ENCODE peak calls at places on chromosomes 3 and 15, in five cellular contexts. J, P, Z, Y and A are unnamed samples.

GRCh38 chr15:32786906-32787305 is 69.1 kb downstream of the GREM1 start:
- ATAC-seq in J (no peak), P (no peak), Z (no peak), Y (no peak), A (no peak)

GRCh38 chr15:77506311-77507150 is 85.8 kb downstream of the HMG20A start:
- ATAC-seq in J (no peak), P (peak), Z (peak), Y (no peak), A (peak)

GRCh38 chr15:98806275-98806895 is 158.0 kb downstream of the IGF1R start:
- ATAC-seq in J (no peak), P (no peak), Z (no peak), Y (no peak), A (no peak)

GRCh38 chr3:39192490-39193092 is at the start of gene XIRP1:
- ATAC-seq in J (no peak), P (no peak), Z (no peak), Y (peak), A (no peak)

GRCh38 chr15:94582368-94582767 is 351.0 kb downstream of the MCTP2 start:
- ATAC-seq in J (peak), P (no peak), Z (peak), Y (peak), A (peak)

GRCh38 chr3:117128133-117128532 is 418.6 kb downstream of the TUSC7 start:
- ATAC-seq in J (no peak), P (no peak), Z (no peak), Y (no peak), A (no peak)

GRCh38 chr3:179194931-179195330 is 46.8 kb downstream of the PIK3CA start:
- ATAC-seq in J (no peak), P (no peak), Z (no peak), Y (no peak), A (no peak)

GRCh38 chr3:66029014-66029413 is 9.7 kb downstream of the MAGI1 start:
- ATAC-seq in J (no peak), P (no peak), Z (no peak), Y (no peak), A (no peak)

GRCh38 chr3:31004025-31004678 is 109.7 kb upstream of the GADL1 start:
- ATAC-seq in J (no peak), P (no peak), Z (no peak), Y (peak), A (peak)

GRCh38 chr3:191417457-191417729 is 43.6 kb upstream of the PYDC2 start:
- ATAC-seq in J (no peak), P (no peak), Z (no peak), Y (no peak), A (no peak)

GRCh38 chr3:77329161-77329560 is 289.3 kb downstream of the ROBO2 start:
- ATAC-seq in J (no peak), P (peak), Z (no peak), Y (no peak), A (no peak)

GRCh38 chr3:194673761-194674160 is 1.8 kb upstream of the LSG1 start:
- ATAC-seq in J (no peak), P (no peak), Z (no peak), Y (no peak), A (no peak)

DNA sequence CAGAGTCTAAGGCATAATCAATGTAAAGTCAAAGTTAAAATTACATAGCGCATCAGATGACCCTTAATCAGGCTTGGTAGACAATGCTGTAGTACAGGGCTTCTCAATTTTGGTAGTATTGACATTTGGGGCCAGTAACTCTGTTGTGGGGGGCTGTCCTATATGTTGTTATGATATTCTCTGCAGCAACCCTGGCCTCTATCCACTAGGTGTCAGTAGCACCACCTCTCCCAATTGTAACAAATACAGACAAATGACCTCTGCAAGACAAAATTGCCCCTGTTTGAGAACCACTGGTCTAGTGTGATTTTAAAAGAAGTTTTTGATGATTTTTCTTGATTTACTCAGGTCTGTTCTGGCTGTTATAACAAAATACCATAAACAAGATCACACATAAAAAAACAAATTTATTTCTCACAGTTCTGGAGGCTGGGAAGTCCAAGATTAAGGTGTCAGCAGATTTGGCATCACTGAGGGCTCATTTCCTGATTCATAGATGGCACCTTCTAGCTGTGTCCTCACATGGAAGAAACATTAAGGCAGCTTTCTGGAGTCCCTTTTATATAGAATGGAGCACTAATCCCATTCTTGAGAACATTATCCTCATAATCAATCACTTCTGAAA is 37.6 kb upstream of the SLC9A9 start:
- ATAC-seq in J (peak), P (no peak), Z (peak), Y (peak), A (no peak)
- H3K27ac ChIP-seq in J (no peak), P (no peak), Z (no peak), Y (no peak), A (no peak)

DNA sequence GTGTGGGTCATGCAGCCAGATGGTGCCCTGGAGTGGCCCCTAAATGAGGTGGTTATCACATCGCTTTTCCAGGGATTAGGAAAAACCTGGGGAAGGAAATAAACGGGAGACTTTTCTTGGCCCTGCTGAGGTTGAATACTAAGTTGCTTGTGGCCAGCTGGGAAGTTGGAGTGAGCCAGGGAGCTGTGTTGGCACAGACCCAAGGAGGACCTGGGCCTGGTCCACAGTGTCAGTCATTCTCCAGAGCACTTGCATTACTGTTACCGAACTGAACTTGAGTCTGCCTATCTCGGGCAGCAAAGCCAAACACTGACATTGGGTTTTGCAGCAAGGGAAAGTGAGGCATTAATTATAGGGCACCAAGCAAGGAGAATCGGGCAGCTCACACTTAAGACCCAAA is 339.0 kb downstream of the GABRB3 start:
- ATAC-seq in J (no peak), P (no peak), Z (no peak), Y (no peak), A (no peak)
- TF ChIP-seq EP300 in J (no peak), P (no peak), Z (no peak), Y (no peak), A (no peak)

GRCh38 chr15:29911705-29912104 is 89.4 kb upstream of the TJP1 start:
- ATAC-seq in J (no peak), P (no peak), Z (no peak), Y (no peak), A (no peak)

GRCh38 chr15:29910068-29910467 is 87.8 kb upstream of the TJP1 start:
- ATAC-seq in J (no peak), P (no peak), Z (no peak), Y (no peak), A (no peak)

GRCh38 chr15:29917600-29918597 is 95.6 kb upstream of the TJP1 start:
- ATAC-seq in J (no peak), P (no peak), Z (no peak), Y (no peak), A (no peak)

GRCh38 chr15:29914441-29915053 is 92.3 kb upstream of the TJP1 start:
- ATAC-seq in J (no peak), P (no peak), Z (no peak), Y (no peak), A (no peak)

DNA sequence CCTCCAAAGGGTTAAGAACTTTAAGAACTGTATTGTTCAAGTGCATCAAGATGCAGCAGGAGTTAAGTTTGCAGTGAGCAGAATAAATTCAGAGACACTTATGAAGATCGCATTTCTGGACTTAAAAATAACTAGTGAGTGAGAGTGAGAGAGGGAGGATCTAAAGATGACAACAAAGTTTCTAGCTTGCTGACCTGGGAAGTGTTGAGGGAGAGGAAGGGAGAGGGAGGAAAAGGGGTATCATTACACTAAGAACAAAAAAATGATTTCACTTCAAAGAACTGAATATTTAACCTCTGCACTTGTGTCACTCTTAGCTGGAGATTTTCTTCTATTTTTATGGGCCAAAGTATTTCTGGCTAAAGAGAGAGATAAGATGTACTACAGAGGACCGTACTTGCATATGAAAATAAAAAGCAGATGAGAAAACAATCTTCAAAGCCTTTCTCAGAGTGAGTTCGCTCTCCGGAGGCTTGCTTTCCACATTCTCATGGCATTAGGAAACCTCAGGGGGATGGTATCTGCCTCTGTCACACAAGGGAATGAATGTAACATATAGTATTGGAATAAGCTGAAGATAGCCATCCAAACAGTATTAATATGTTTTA is 91.4 kb upstream of the TJP1 start:
- ATAC-seq in J (no peak), P (no peak), Z (no peak), Y (no peak), A (no peak)
- TF ChIP-seq POLR2AphosphoS5 in J (no peak), P (no peak), Z (no peak), Y (no peak), A (no peak)

GRCh38 chr15:62749036-62749435 is 293.5 kb upstream of the TPM1 start:
- ATAC-seq in J (no peak), P (no peak), Z (no peak), Y (no peak), A (no peak)

GRCh38 chr15:62750471-62750870 is 292.1 kb upstream of the TPM1 start:
- ATAC-seq in J (no peak), P (no peak), Z (no peak), Y (no peak), A (no peak)

GRCh38 chr15:62749445-62749844 is 293.1 kb upstream of the TPM1 start:
- ATAC-seq in J (no peak), P (no peak), Z (no peak), Y (no peak), A (no peak)

GRCh38 chr15:62745621-62746180 is 296.8 kb upstream of the TPM1 start:
- ATAC-seq in J (no peak), P (no peak), Z (no peak), Y (no peak), A (no peak)

DNA sequence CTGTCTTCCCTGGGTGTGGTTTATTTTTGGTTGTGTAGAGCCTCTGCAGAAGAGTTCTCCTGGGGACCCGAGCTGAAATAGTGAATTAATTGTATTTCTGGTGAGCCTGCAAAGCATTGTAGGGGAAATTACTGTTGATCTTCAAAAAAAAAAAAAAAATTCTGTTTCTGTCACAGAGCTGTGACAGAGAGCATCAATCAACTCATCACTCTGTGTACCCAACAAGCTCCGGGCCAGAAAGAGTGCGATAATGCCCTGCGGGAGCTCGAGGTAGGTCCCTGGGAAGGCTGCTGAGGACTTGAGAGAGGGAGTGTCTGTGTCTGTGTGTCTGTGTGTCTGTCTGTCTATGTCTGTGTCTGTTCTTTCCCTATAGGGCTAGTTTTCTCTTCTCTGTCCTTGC is 294.4 kb upstream of the TPM1 start:
- ATAC-seq in J (no peak), P (no peak), Z (no peak), Y (no peak), A (no peak)
- H3K27ac ChIP-seq in J (no peak), P (no peak), Z (no peak), Y (no peak), A (no peak)

GRCh38 chr15:39828374-39828931 is 45.8 kb upstream of the FSIP1 start:
- ATAC-seq in J (no peak), P (no peak), Z (no peak), Y (no peak), A (peak)
- TF ChIP-seq EP300 in J (no peak), P (no peak), Z (no peak), Y (no peak), A (no peak)

DNA sequence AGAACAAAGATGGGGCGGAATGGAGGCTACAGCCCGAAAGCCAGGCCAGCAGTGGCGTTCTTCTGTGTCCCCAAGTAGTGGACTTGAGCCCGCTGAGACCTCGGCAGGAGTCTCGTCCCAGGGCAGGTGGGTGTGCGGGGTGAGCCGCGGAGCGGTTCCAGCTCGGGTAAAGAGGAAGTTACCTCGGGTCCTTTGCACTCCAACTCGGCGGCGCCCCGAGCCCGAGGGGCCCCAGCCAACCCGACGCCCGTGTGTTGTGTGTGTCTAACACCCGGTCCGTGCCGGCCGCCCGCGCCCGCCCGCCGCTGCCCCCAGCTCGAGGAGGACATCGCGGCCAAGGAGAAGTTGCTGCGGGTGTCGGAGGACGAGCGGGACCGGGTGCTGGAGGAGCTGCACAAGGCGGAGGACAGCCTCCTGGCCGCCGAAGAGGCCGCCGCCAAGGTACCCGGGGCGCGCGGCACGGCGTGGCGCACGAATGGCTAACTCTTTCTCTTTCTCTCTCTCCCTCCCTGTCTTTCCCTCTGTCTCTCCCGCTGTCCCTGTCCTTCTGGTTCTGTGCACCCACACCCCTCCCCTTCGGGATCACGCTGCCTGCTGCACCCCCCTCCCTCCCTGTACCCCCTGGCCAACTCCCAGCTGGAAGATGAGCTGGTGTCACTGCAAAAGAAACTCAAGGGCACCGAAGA is 987 bp downstream of the TPM1 start:
- ATAC-seq in J (peak), P (no peak), Z (no peak), Y (no peak), A (no peak)
- TF ChIP-seq POLR2AphosphoS5 in J (no peak), P (no peak), Z (no peak), Y (no peak), A (peak)

GRCh38 chr15:80457896-80458295 is 53.7 kb downstream of the ARNT2 start:
- ATAC-seq in J (no peak), P (no peak), Z (no peak), Y (no peak), A (no peak)

GRCh38 chr15:80459380-80459779 is 55.2 kb downstream of the ARNT2 start:
- ATAC-seq in J (peak), P (no peak), Z (no peak), Y (peak), A (no peak)

GRCh38 chr15:80455051-80455648 is 51.0 kb downstream of the ARNT2 start:
- ATAC-seq in J (no peak), P (no peak), Z (no peak), Y (no peak), A (no peak)

GRCh38 chr15:80456517-80457497 is 52.6 kb downstream of the ARNT2 start:
- ATAC-seq in J (no peak), P (no peak), Z (no peak), Y (peak), A (no peak)

DNA sequence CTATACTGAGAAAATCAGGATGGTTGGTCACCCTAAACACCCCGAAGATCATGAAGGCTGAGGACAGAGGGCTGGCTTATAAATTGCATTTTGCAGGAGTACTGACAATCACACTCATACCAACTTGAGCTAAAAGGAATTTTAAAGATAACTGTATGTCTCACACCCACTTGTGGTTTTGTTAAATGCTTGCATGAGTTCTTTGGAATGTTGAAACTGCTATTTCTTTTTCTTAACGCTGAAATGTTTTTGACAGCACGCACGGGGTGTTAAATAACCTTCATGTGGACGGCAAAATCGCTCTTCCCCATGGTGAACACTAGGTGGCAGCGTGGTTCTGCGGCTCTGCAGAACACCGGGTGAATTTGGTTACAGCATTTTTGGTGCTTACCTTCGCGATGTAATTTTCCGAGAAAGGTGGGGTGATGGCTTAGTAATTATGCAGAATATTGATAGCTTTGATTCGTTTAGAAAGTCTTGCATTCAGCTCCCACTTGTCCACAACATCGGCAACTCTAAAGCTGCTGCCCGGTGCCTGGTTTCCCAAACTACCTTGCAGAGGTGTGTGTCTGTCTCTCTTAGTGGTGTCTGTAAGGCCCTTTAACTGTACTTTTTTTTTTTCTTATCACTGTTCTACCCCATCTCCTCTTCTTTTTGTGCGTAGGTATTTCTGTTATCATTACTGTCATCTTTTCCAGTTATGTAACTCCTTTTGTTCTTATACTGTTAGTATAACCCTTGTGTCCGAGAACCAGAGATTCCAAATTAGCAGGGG is 51.7 kb downstream of the ARNT2 start:
- ATAC-seq in J (peak), P (peak), Z (peak), Y (peak), A (peak)
- H3K27ac ChIP-seq in J (no peak), P (no peak), Z (no peak), Y (no peak), A (no peak)

GRCh38 chr3:160183375-160184076 is 41.7 kb upstream of the C3orf80 start:
- ATAC-seq in J (no peak), P (no peak), Z (no peak), Y (peak), A (no peak)

GRCh38 chr3:160179906-160180305 is 45.3 kb upstream of the C3orf80 start:
- ATAC-seq in J (no peak), P (no peak), Z (no peak), Y (no peak), A (no peak)

GRCh38 chr3:160184655-160185054 is 40.6 kb upstream of the C3orf80 start:
- ATAC-seq in J (no peak), P (no peak), Z (no peak), Y (peak), A (peak)

GRCh38 chr3:160176923-160177322 is 48.3 kb upstream of the C3orf80 start:
- ATAC-seq in J (no peak), P (no peak), Z (no peak), Y (no peak), A (no peak)

GRCh38 chr3:160180581-160181216 is 44.5 kb upstream of the C3orf80 start:
- ATAC-seq in J (no peak), P (no peak), Z (no peak), Y (no peak), A (no peak)
- TF ChIP-seq EP300 in J (no peak), P (no peak), Z (no peak), Y (no peak), A (no peak)

GRCh38 chr3:49358217-49358883 is at the start of gene GPX1:
- ATAC-seq in J (peak), P (peak), Z (no peak), Y (peak), A (peak)
- TF ChIP-seq POLR2AphosphoS5 in J (peak), P (peak), Z (no peak), Y (peak), A (peak)